ENCODE peak calls at places on chromosome 11, in four cellular contexts. G is esophagus squamous epithelium, P is A549, T is cardiac muscle cell. X is an unnamed sample.

GRCh38 chr11:130121430-130121978 is 38.1 kb upstream of the ST14 start:
- DNase-seq in P (no peak), T (peak), G (no peak), X (no peak)

GRCh38 chr11:36041988-36042606 is 98.2 kb downstream of the LDLRAD3 start:
- DNase-seq in P (peak), T (peak), G (no peak), X (no peak)

GRCh38 chr11:69501121-69501489 is 19.6 kb downstream of the LINC01488 start:
- DNase-seq in G (no peak), T (no peak), P (no peak), X (no peak)

GRCh38 chr11:110430267-110431211 is 791 bp downstream of the FDX1 start:
- DNase-seq in P (no peak), T (peak), G (no peak), X (peak)

GRCh38 chr11:88300888-88301477 is 36.6 kb downstream of the CTSC start:
- DNase-seq in P (no peak), G (no peak), T (no peak), X (no peak)

GRCh38 chr11:95339554-95339953 is 108.6 kb upstream of the SESN3 start:
- DNase-seq in P (no peak), T (peak), G (no peak), X (no peak)

GRCh38 chr11:17722000-17722643 is 2.8 kb downstream of the MYOD1 start:
- DNase-seq in P (peak), G (no peak), T (peak), X (no peak)

GRCh38 chr11:94597896-94598295 is 30.7 kb downstream of the PIWIL4 start:
- DNase-seq in P (peak), G (no peak), T (peak), X (no peak)

GRCh38 chr11:721913-722811 is 16.1 kb downstream of the EPS8L2 start:
- DNase-seq in T (no peak), G (no peak), P (no peak), X (no peak)

GRCh38 chr11:6022954-6023353 is 7.6 kb downstream of the OR56A1 start:
- DNase-seq in P (peak), T (peak), G (no peak), X (no peak)

GRCh38 chr11:111733009-111733408 is 33.2 kb downstream of the PPP2R1B start:
- DNase-seq in T (peak), P (no peak), G (no peak), X (no peak)

GRCh38 chr11:36403661-36404060 is 106.4 kb downstream of the TRAF6 start:
- DNase-seq in P (no peak), G (no peak), T (no peak), X (no peak)

GRCh38 chr11:69371731-69372588 is 78.0 kb downstream of the MYEOV start:
- DNase-seq in G (no peak), T (no peak), P (no peak), X (no peak)

GRCh38 chr11:11973361-11973800 is 35.0 kb downstream of the DKK3 start:
- DNase-seq in G (no peak), T (peak), P (no peak), X (no peak)

GRCh38 chr11:88306785-88307184 is 30.8 kb downstream of the CTSC start:
- DNase-seq in T (no peak), G (no peak), P (no peak), X (no peak)

GRCh38 chr11:65565624-65566453 is 4.4 kb upstream of the ZNRD2 start:
- DNase-seq in G (no peak), P (no peak), T (no peak), X (no peak)

GRCh38 chr11:21390430-21390829 is 721.0 kb downstream of the NELL1 start:
- DNase-seq in G (no peak), T (no peak), P (no peak), X (no peak)

GRCh38 chr11:73177380-73178091 is 35.4 kb upstream of the FCHSD2 start:
- DNase-seq in P (no peak), T (peak), G (no peak), X (no peak)

GRCh38 chr11:86637976-86638375 is 34.4 kb downstream of the ME3 start:
- DNase-seq in P (no peak), G (no peak), T (no peak), X (no peak)

GRCh38 chr11:131674051-131674755 is 303.8 kb downstream of the NTM start:
- DNase-seq in P (peak), T (peak), G (no peak), X (peak)

GRCh38 chr11:27711725-27712124 is 11.5 kb upstream of the BDNF start:
- DNase-seq in G (no peak), T (no peak), P (no peak), X (no peak)

GRCh38 chr11:47392546-47393162 is 14.3 kb upstream of the SPI1 start:
- DNase-seq in P (no peak), T (no peak), G (no peak), X (no peak)

DNA sequence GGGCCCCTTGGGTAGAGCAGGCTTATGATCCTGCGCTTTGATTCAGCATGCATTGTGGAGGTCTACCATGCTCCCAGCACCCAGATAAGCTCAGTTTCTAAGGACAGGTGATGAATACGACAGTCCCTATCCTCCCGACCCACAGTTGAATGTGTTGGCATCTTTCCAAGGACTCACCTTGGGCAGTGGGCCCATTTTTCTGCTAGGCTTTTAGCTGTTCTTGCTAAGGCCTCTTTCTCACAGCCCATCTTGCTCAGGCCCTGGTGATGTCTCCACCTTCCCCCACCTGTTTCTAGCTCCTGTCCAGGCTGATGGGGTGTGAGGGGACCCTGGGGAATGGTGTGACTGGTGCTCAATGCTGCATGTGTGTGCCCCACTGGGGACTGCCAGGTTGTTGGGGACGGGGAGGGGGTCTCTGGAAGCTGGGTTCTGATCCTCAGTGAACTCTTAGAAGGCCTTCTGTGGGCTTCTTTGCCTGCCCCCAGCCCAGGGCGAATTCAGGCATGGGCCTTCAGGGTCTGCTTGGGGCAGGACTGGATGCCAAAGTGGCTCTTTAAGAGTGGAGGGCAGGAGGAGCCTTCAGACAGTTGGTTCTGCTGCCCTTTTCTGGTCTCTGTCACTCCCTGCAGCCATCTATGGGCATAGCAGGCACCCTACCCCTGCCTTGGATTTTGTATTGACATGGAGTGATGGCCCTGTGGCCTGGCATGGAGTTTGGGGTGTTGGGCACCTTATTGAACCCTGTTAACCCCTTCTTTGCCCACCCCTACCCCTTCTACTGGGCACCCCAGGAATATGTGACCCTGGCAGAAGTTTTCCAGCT is 33.1 kb downstream of the PHLDB1 start:
- DNase-seq in G (no peak), T (no peak), P (no peak), X (no peak)
- TF ChIP-seq CTCF in G (no peak), T (no peak), P (no peak), X (no peak)

GRCh38 chr11:45096636-45097035 is 49.8 kb upstream of the PRDM11 start:
- DNase-seq in G (no peak), P (no peak), T (no peak), X (no peak)
- TF ChIP-seq CTCF in G (no peak), P (no peak), T (no peak), X (no peak)

DNA sequence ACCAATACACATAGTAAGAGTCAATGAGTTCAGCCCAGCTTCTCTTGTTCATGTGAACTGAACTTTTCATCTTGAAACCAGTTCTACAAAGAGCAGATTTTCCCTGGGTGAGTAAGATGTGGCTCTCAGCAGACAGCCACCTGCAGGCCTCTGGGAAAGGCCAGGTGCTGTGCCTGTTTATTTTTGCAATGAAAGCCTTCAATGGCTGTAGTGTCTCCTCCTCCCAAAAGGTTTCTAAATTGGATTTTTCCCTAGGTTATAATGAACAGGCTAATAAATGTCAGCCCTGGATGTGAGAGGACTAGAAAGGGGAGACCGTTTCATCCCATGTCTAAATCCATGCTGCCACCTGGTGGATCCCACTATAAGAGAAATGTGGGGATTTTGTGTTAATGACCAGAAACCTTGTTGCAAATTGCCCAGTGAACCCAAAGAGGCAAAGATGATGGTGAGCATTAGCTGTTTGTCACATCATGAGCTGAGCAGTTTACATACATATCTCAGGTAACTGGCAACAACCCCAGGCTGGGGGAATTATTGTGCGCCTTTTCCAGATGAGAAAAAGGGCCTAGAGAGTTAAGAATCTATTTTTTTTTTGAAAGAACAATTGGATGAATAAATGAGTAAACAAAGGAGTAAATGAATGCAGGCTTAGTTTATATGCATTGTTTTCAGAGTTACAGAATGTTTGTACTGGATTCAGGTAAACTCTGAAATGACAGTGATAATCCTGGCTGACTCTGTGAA is 12.7 kb downstream of the C11orf91 start:
- DNase-seq in T (peak), P (peak), G (no peak), X (peak)
- TF ChIP-seq CTCF in T (peak), P (peak), G (peak), X (peak)

DNA sequence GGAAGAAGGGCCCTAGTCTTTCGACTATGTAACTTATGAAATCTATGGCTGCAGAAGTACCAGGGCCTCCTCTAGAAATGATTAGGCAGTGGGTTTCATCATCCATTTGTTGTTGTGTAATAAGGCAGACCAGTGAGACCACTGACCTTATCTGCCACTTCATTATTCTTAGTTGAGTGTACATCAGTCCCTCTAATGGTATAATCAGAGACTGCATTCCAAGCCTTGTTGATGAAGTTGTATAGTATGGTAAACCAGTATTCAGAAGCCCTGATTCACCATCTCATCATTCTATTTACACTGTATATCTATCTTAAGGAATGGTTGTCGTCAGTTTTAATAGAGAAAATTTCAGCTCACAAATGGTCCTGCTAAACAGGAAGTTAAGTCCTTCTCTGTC is 32.2 kb upstream of the GRIA4 start:
- DNase-seq in T (peak), P (no peak), G (no peak), X (no peak)
- TF ChIP-seq CTCF in T (peak), P (no peak), G (no peak), X (peak)

GRCh38 chr11:37527545-37527944 is 929.5 kb upstream of the RAG2 start:
- DNase-seq in T (no peak), P (no peak), G (no peak), X (no peak)

GRCh38 chr11:37525336-37525735 is 927.3 kb upstream of the RAG2 start:
- DNase-seq in G (no peak), T (peak), P (no peak), X (no peak)
- TF ChIP-seq CTCF in G (no peak), T (peak), P (no peak), X (no peak)

GRCh38 chr11:134014502-134014901 is 54.4 kb upstream of the JAM3 start:
- DNase-seq in P (no peak), G (no peak), T (peak), X (no peak)
- TF ChIP-seq CTCF in P (no peak), G (peak), T (peak), X (peak)

GRCh38 chr11:124865902-124866851 is 945 bp downstream of the ROBO3 start:
- DNase-seq in T (peak), G (no peak), P (no peak), X (peak)
- TF ChIP-seq CTCF in T (peak), G (peak), P (peak), X (peak)

DNA sequence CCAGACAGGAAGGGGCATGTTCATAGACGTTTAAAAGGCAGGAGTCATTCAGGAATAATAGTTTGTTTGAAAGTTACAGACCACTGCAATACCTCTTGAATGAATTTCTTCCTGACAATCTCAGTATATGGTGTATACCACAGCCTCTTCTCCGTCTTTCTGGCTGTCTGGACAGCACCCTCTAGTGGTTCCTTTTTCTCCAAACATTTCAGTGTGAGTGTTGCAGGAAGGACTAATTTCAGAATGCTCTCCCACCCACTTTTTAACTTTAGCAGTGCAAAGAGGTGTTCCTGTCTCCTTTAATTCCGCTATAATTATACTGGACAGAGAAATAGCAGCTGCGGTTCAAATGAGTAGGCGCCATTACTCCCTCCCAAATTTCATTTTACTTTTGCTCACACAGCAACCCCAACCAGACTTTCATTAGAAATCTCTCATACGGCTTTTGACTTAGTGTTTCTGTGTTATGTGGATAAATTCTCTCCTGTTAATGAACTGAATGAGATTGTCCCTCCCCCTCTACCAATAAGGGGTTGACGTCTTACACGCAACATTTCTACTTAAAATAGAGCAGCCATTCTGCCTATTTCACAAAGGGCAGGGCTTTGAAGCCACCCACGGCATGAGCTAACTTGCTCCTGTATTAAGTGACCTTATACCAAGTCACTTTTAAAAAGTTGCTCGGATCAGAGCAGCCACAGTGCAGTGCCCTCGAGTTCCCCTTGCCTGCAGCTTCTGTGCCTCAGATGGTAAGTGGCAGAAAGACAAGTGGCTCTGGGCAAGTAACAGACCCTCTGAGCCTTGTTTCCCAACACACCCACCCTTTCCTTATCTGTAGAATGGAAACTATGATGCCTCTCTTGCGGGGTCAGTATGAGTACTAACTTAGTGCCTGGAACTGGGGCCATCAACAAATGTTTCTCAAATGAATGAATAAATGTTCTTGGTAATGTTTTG is 368.6 kb downstream of the OPCML start:
- DNase-seq in T (peak), G (no peak), P (peak), X (no peak)
- TF ChIP-seq CTCF in T (peak), G (peak), P (peak), X (peak)